ENCODE peak calls at places on chromosomes 4 and X, in four cellular contexts. S is WTC11, Z is K562, J is HepG2. O is an unnamed sample.

GRCh38 chr4:143270266-143270838 is 66.3 kb upstream of the GAB1 start:
- DNase-seq in S (no peak), Z (no peak), J (no peak), O (no peak)

GRCh38 chr4:14434483-14434882 is 567.8 kb upstream of the CPEB2 start:
- DNase-seq in S (no peak), Z (no peak), J (no peak), O (no peak)

GRCh38 chrX:126552313-126553022 is at the start of gene DCAF12L1:
- DNase-seq in S (peak; percentile 43), Z (no peak), J (no peak), O (no peak)

GRCh38 chrX:14702145-14702544 is 170.7 kb downstream of the FANCB start:
- DNase-seq in S (no peak), Z (no peak), J (no peak), O (no peak)

GRCh38 chr4:60897415-60897814 is 302.7 kb upstream of the ADGRL3 start:
- DNase-seq in S (no peak), Z (no peak), J (no peak), O (no peak)

GRCh38 chr4:183852910-183853555 is 52.1 kb upstream of the STOX2 start:
- DNase-seq in S (no peak), Z (no peak), J (no peak), O (no peak)

GRCh38 chr4:71045256-71045655 is 51.8 kb downstream of the DCK start:
- DNase-seq in S (no peak), Z (no peak), J (no peak), O (no peak)

GRCh38 chr4:82138376-82138775 is 235.4 kb downstream of the HNRNPD start:
- DNase-seq in S (no peak), Z (no peak), J (no peak), O (no peak)

GRCh38 chr4:7390366-7390765 is 44.4 kb downstream of the PSAPL1 start:
- DNase-seq in S (no peak), Z (no peak), J (no peak), O (no peak)

GRCh38 chr4:174248407-174248806 is 35.1 kb downstream of the FBXO8 start:
- DNase-seq in S (no peak), Z (no peak), J (no peak), O (no peak)

GRCh38 chr4:90883519-90883918 is 756.3 kb downstream of the CCSER1 start:
- DNase-seq in S (no peak), Z (no peak), J (no peak), O (no peak)

GRCh38 chr4:153267013-153267412 is 62.8 kb downstream of the TRIM2 start:
- DNase-seq in S (no peak), Z (no peak), J (no peak), O (no peak)

GRCh38 chrX:13090261-13091110 is 46.1 kb upstream of the FAM9C start:
- DNase-seq in S (no peak), Z (peak; percentile 46), J (peak; percentile 67), O (no peak)

GRCh38 chr4:16896871-16897270 is 1.6 kb downstream of the LDB2 start:
- DNase-seq in S (no peak), Z (no peak), J (no peak), O (no peak)

GRCh38 chr4:90602728-90603127 is 475.5 kb downstream of the CCSER1 start:
- DNase-seq in S (no peak), Z (no peak), J (no peak), O (no peak)

GRCh38 chrX:152575331-152575730 is 62.4 kb upstream of the GABRQ start:
- DNase-seq in S (no peak), Z (no peak), J (no peak), O (no peak)

GRCh38 chrX:38616904-38617303 is 55.6 kb downstream of the TSPAN7 start:
- DNase-seq in S (no peak), Z (peak; percentile 30), J (no peak), O (no peak)

GRCh38 chr4:26162095-26162494 is 158.7 kb upstream of the RBPJ start:
- DNase-seq in S (no peak), Z (no peak), J (no peak), O (no peak)

GRCh38 chr4:155582031-155582430 is 84.6 kb upstream of the GUCY1A1 start:
- DNase-seq in S (no peak), Z (no peak), J (no peak), O (no peak)

GRCh38 chrX:140817943-140818342 is 108.4 kb downstream of the LINC00632 start:
- DNase-seq in S (no peak), Z (peak; percentile 9), J (no peak), O (no peak)

GRCh38 chr4:113069212-113069892 is 19.9 kb downstream of the ANK2 start:
- DNase-seq in S (no peak), Z (no peak), J (peak; percentile 5), O (no peak)

GRCh38 chr4:39256436-39256835 is 74.1 kb downstream of the WDR19 start:
- DNase-seq in S (no peak), Z (no peak), J (no peak), O (no peak)

GRCh38 chr4:75922588-75922987 is 18.2 kb downstream of the NAAA start:
- DNase-seq in S (no peak), Z (no peak), J (no peak), O (no peak)

GRCh38 chr4:7539659-7540058 is 104.9 kb upstream of the PSAPL1 start:
- DNase-seq in S (peak; percentile 73), Z (peak; percentile 38), J (peak; percentile 48), O (no peak)

GRCh38 chr4:151887151-151887815 is 126.5 kb upstream of the GATB start:
- DNase-seq in S (no peak), Z (no peak), J (no peak), O (peak; percentile 87)

GRCh38 chr4:80058740-80059139 is 14.3 kb downstream of the ANTXR2 start:
- DNase-seq in S (no peak), Z (peak; percentile 63), J (no peak), O (peak; percentile 89)

GRCh38 chr4:38034986-38035882 is 75.0 kb downstream of the PTTG2 start:
- DNase-seq in S (no peak), Z (peak; percentile 67), J (peak; percentile 66), O (no peak)

GRCh38 chr4:15695240-15695699 is 7.6 kb upstream of the BST1 start:
- DNase-seq in S (peak; percentile 23), Z (no peak), J (no peak), O (no peak)

GRCh38 chr4:182855877-182856276 is 61.3 kb downstream of the DCTD start:
- DNase-seq in S (no peak), Z (no peak), J (no peak), O (no peak)

GRCh38 chrX:9682456-9682855 is 83.2 kb downstream of the GPR143 start:
- DNase-seq in S (no peak), Z (no peak), J (no peak), O (no peak)

GRCh38 chrX:49228185-49228584 is 5.0 kb downstream of the CACNA1F start:
- DNase-seq in S (no peak), Z (no peak), J (no peak), O (no peak)

GRCh38 chrX:39427492-39428289 is 626.4 kb downstream of the MID1IP1 start:
- DNase-seq in S (no peak), Z (no peak), J (no peak), O (no peak)

GRCh38 chr4:108010167-108010566 is 20.5 kb downstream of the HADH start:
- DNase-seq in S (no peak), Z (no peak), J (no peak), O (no peak)

GRCh38 chrX:72330131-72330530 is 24.4 kb upstream of the CITED1 start:
- DNase-seq in S (no peak), Z (no peak), J (no peak), O (no peak)

GRCh38 chrX:72169008-72169728 is 12.4 kb upstream of the PIN4 start:
- DNase-seq in S (no peak), Z (peak; percentile 16), J (no peak), O (no peak)

GRCh38 chr4:107896158-107896645 is 35.1 kb upstream of the CYP2U1 start:
- DNase-seq in S (no peak), Z (no peak), J (peak; percentile 36), O (no peak)

GRCh38 chr4:109648266-109648996 is 54.8 kb downstream of the CASP6 start:
- DNase-seq in S (no peak), Z (no peak), J (no peak), O (peak; percentile 21)

GRCh38 chr4:5051210-5051691 is at the start of gene STK32B:
- DNase-seq in S (peak; percentile 70), Z (peak; percentile 63), J (no peak), O (no peak)
- TF ChIP-seq ETV6 in S (no peak), Z (no peak), J (no peak), O (no peak)

DNA sequence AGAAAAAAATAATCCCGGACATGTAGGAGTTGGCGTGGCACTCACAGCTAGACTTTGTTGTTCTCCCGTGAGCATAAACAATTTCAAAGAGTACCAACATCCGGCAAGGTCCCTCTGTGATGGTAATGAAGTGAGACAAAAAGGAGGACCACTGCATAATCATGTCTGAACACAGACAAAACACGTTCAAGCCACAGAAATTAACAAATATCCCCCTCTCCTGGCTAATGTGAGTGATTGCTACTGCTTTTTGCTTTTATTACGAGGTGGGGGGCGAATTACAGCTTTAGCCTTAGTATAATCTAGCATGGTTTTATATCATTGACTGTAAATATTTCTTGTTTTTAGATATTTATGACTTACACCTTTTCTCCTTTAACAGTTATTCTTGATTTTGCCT is 118.5 kb downstream of the PLS3 start:
- DNase-seq in S (no peak), Z (peak; percentile 7), J (peak; percentile 5), O (no peak)
- TF ChIP-seq ETV6 in S (no peak), Z (no peak), J (no peak), O (no peak)

DNA sequence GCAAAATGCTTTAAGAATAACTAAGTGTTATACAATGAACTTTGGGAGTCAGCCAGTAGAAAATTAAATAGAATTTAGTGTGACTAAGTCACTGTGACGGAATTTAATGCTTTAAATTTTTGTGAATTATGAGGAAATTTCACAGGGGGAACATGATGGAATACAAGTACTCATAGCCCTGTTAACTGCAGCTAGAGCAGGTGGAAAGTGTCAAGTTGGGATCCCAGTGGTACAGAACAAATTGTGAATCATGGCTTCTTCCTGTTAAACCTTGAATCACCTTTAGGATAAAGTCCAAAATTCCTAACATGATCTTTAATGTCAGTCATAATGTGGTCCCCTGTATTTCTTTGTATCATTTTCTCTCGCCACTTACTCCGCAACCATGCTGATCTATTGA is 212.3 kb upstream of the CENPE start:
- DNase-seq in S (no peak), Z (no peak), J (no peak), O (no peak)
- TF ChIP-seq ETV6 in S (no peak), Z (no peak), J (no peak), O (no peak)

DNA sequence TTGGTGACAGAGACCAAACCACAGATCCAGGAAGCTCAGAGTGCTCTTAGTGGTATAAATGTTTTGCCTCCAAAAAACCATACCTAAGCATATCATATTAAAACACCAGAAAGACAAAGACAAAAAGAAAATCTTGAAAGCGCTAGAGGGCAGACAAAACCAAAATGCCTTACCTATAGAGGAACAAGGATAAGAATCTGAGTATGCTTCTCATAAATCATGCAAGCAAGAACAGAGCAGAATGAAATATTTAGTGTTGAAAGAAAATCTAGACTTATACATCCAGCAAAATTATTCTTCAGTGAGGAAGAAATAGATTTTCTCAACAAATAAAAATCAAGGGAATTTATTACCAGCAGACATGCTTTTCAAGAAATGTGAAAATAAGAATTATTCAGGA is 941.0 kb upstream of the INTU start:
- DNase-seq in S (no peak), Z (no peak), J (no peak), O (no peak)
- TF ChIP-seq ETV6 in S (no peak), Z (no peak), J (no peak), O (no peak)